ENCODE peak calls at places on chromosomes 3 and 15, in six cellular contexts. A is lower lobe of right lung; M is stimulated activated CD4-positive, alpha-beta T cell treated with anti-CD3 and anti-CD28 coated beads, Interleukin-2, amount 100 ng/mL, for 24 hours; Z is hypothalamus; Y is neural crest cell; T is kidney tubule cell. O is an unnamed sample.

GRCh38 chr3:114272271-114272670 is 21.6 kb upstream of the TIGIT start:
- DNase-seq in A (no peak), M (no peak), Z (no peak), Y (no peak), T (no peak), O (no peak)

GRCh38 chr3:146476094-146476740 is 6.9 kb upstream of the PLSCR2 start:
- DNase-seq in A (no peak), M (no peak), Z (no peak), Y (no peak), T (no peak), O (no peak)

GRCh38 chr3:188061133-188061532 is 92.8 kb upstream of the LPP start:
- DNase-seq in A (no peak), M (peak; percentile 67), Z (no peak), Y (no peak), T (peak; percentile 79), O (no peak)

GRCh38 chr15:90001683-90002427 is 731 bp downstream of the ZNF710 start:
- DNase-seq in A (peak; percentile 79), M (peak; percentile 72), Z (peak; percentile 85), Y (peak; percentile 30), T (peak; percentile 62), O (peak; percentile 68)

GRCh38 chr15:55789066-55789660 is 46.2 kb upstream of the PRTG start:
- DNase-seq in A (no peak), M (peak; percentile 68), Z (no peak), Y (no peak), T (no peak), O (no peak)

GRCh38 chr15:95937128-95937528 is 393.4 kb upstream of the NR2F2 start:
- DNase-seq in A (no peak), M (no peak), Z (no peak), Y (no peak), T (peak; percentile 13), O (no peak)

GRCh38 chr3:99789322-99789721 is 28.3 kb upstream of the CMSS1 start:
- DNase-seq in A (no peak), M (no peak), Z (peak; percentile 27), Y (peak; percentile 12), T (peak; percentile 69), O (peak; percentile 23)

GRCh38 chr3:40505599-40506462 is at the start of gene ZNF620:
- DNase-seq in A (peak; percentile 87), M (peak; percentile 56), Z (peak; percentile 82), Y (peak; percentile 77), T (peak; percentile 84), O (peak; percentile 86)

GRCh38 chr3:136195258-136196063 is 674 bp downstream of the MSL2 start:
- DNase-seq in A (peak; percentile 88), M (peak; percentile 59), Z (peak; percentile 89), Y (peak; percentile 44), T (peak; percentile 78), O (peak; percentile 82)

GRCh38 chr3:121228971-121229370 is 316.8 kb downstream of the POLQ start:
- DNase-seq in A (no peak), M (no peak), Z (no peak), Y (no peak), T (no peak), O (no peak)

O was measured in nephron progenitor cell.